ENCODE peak calls at places on chromosomes 3 and 15, in eight cellular contexts. One of them, this sample, is unnamed.

GRCh38 chr3:127217594-127218456 is 24.9 kb downstream of the PRR23E start:
- DNase-seq in activated CD4-positive, alpha-beta T cell treated with anti-CD3 and anti-CD28 coated beads, Interleukin-2, amount 50 U/mL, for 1 hour: no peak
- DNase-seq in islet precursor cell: no peak
- DNase-seq in effector CD4-positive, alpha-beta T cell: no peak
- DNase-seq in EL: peak; percentile 58
- DNase-seq in fibroblast of gingiva: peak; percentile 50
- DNase-seq in ACHN: no peak
- DNase-seq in activated CD8-positive, alpha-beta memory T cell treated with anti-CD3 and anti-CD28 coated beads for 48 hours: no peak
- DNase-seq in this sample: no peak

GRCh38 chr15:69164807-69165636 is 4.6 kb downstream of the GLCE start:
- DNase-seq in effector CD4-positive, alpha-beta T cell: no peak
- DNase-seq in activated CD8-positive, alpha-beta memory T cell treated with anti-CD3 and anti-CD28 coated beads for 48 hours: no peak
- DNase-seq in ACHN: no peak
- DNase-seq in islet precursor cell: no peak
- DNase-seq in activated CD4-positive, alpha-beta T cell treated with anti-CD3 and anti-CD28 coated beads, Interleukin-2, amount 50 U/mL, for 1 hour: no peak
- DNase-seq in fibroblast of gingiva: no peak
- DNase-seq in EL: peak; percentile 65
- DNase-seq in this sample: no peak

GRCh38 chr3:105686324-105686897 is 182.4 kb downstream of the CBLB start:
- DNase-seq in effector CD4-positive, alpha-beta T cell: no peak
- DNase-seq in ACHN: peak; percentile 43
- DNase-seq in activated CD8-positive, alpha-beta memory T cell treated with anti-CD3 and anti-CD28 coated beads for 48 hours: no peak
- DNase-seq in fibroblast of gingiva: peak; percentile 16
- DNase-seq in islet precursor cell: no peak
- DNase-seq in activated CD4-positive, alpha-beta T cell treated with anti-CD3 and anti-CD28 coated beads, Interleukin-2, amount 50 U/mL, for 1 hour: no peak
- DNase-seq in EL: peak; percentile 8
- DNase-seq in this sample: no peak

GRCh38 chr3:152257246-152258074 is 11.3 kb upstream of the MBNL1 start:
- DNase-seq in EL: no peak
- DNase-seq in effector CD4-positive, alpha-beta T cell: no peak
- DNase-seq in activated CD4-positive, alpha-beta T cell treated with anti-CD3 and anti-CD28 coated beads, Interleukin-2, amount 50 U/mL, for 1 hour: no peak
- DNase-seq in islet precursor cell: no peak
- DNase-seq in activated CD8-positive, alpha-beta memory T cell treated with anti-CD3 and anti-CD28 coated beads for 48 hours: no peak
- DNase-seq in ACHN: no peak
- DNase-seq in fibroblast of gingiva: no peak
- DNase-seq in this sample: no peak

GRCh38 chr3:195249858-195250464 is 21.0 kb downstream of the XXYLT1 start:
- DNase-seq in effector CD4-positive, alpha-beta T cell: no peak
- DNase-seq in ACHN: no peak
- DNase-seq in islet precursor cell: peak; percentile 40
- DNase-seq in EL: no peak
- DNase-seq in fibroblast of gingiva: no peak
- DNase-seq in activated CD8-positive, alpha-beta memory T cell treated with anti-CD3 and anti-CD28 coated beads for 48 hours: no peak
- DNase-seq in activated CD4-positive, alpha-beta T cell treated with anti-CD3 and anti-CD28 coated beads, Interleukin-2, amount 50 U/mL, for 1 hour: no peak
- DNase-seq in this sample: no peak

GRCh38 chr3:60579734-60580133 is 671.5 kb downstream of the FHIT start:
- DNase-seq in effector CD4-positive, alpha-beta T cell: no peak
- DNase-seq in islet precursor cell: peak; percentile 87
- DNase-seq in activated CD8-positive, alpha-beta memory T cell treated with anti-CD3 and anti-CD28 coated beads for 48 hours: no peak
- DNase-seq in activated CD4-positive, alpha-beta T cell treated with anti-CD3 and anti-CD28 coated beads, Interleukin-2, amount 50 U/mL, for 1 hour: no peak
- DNase-seq in EL: peak; percentile 4
- DNase-seq in fibroblast of gingiva: no peak
- DNase-seq in ACHN: peak; percentile 71
- DNase-seq in this sample: no peak

GRCh38 chr3:189868061-189868460 is 236.9 kb downstream of the TP63 start:
- DNase-seq in ACHN: no peak
- DNase-seq in islet precursor cell: no peak
- DNase-seq in activated CD4-positive, alpha-beta T cell treated with anti-CD3 and anti-CD28 coated beads, Interleukin-2, amount 50 U/mL, for 1 hour: no peak
- DNase-seq in activated CD8-positive, alpha-beta memory T cell treated with anti-CD3 and anti-CD28 coated beads for 48 hours: no peak
- DNase-seq in fibroblast of gingiva: no peak
- DNase-seq in EL: no peak
- DNase-seq in effector CD4-positive, alpha-beta T cell: no peak
- DNase-seq in this sample: no peak

GRCh38 chr15:51731549-51732267 is 5.7 kb downstream of the LYSMD2 start:
- DNase-seq in EL: peak; percentile 56
- DNase-seq in fibroblast of gingiva: peak; percentile 49
- DNase-seq in effector CD4-positive, alpha-beta T cell: peak; percentile 19
- DNase-seq in activated CD8-positive, alpha-beta memory T cell treated with anti-CD3 and anti-CD28 coated beads for 48 hours: no peak
- DNase-seq in islet precursor cell: no peak
- DNase-seq in ACHN: peak; percentile 57
- DNase-seq in activated CD4-positive, alpha-beta T cell treated with anti-CD3 and anti-CD28 coated beads, Interleukin-2, amount 50 U/mL, for 1 hour: no peak
- DNase-seq in this sample: peak; percentile 36

GRCh38 chr3:132626955-132627354 is 29.9 kb downstream of the ACKR4 start:
- DNase-seq in effector CD4-positive, alpha-beta T cell: no peak
- DNase-seq in islet precursor cell: peak; percentile 71
- DNase-seq in activated CD8-positive, alpha-beta memory T cell treated with anti-CD3 and anti-CD28 coated beads for 48 hours: no peak
- DNase-seq in ACHN: no peak
- DNase-seq in activated CD4-positive, alpha-beta T cell treated with anti-CD3 and anti-CD28 coated beads, Interleukin-2, amount 50 U/mL, for 1 hour: no peak
- DNase-seq in EL: no peak
- DNase-seq in fibroblast of gingiva: no peak
- DNase-seq in this sample: no peak

GRCh38 chr3:120416868-120417267 is 33.9 kb downstream of the FSTL1 start:
- DNase-seq in fibroblast of gingiva: no peak
- DNase-seq in islet precursor cell: no peak
- DNase-seq in EL: no peak
- DNase-seq in activated CD4-positive, alpha-beta T cell treated with anti-CD3 and anti-CD28 coated beads, Interleukin-2, amount 50 U/mL, for 1 hour: no peak
- DNase-seq in effector CD4-positive, alpha-beta T cell: no peak
- DNase-seq in ACHN: no peak
- DNase-seq in activated CD8-positive, alpha-beta memory T cell treated with anti-CD3 and anti-CD28 coated beads for 48 hours: no peak
- DNase-seq in this sample: no peak

GRCh38 chr3:188624384-188624783 is 470.4 kb downstream of the LPP start:
- DNase-seq in EL: peak; percentile 57
- DNase-seq in activated CD4-positive, alpha-beta T cell treated with anti-CD3 and anti-CD28 coated beads, Interleukin-2, amount 50 U/mL, for 1 hour: no peak
- DNase-seq in ACHN: no peak
- DNase-seq in fibroblast of gingiva: peak; percentile 92
- DNase-seq in effector CD4-positive, alpha-beta T cell: no peak
- DNase-seq in activated CD8-positive, alpha-beta memory T cell treated with anti-CD3 and anti-CD28 coated beads for 48 hours: no peak
- DNase-seq in islet precursor cell: no peak
- DNase-seq in this sample: no peak

GRCh38 chr3:194166682-194167479 is 30.9 kb downstream of the HES1 start:
- DNase-seq in EL: no peak
- DNase-seq in activated CD8-positive, alpha-beta memory T cell treated with anti-CD3 and anti-CD28 coated beads for 48 hours: no peak
- DNase-seq in ACHN: no peak
- DNase-seq in activated CD4-positive, alpha-beta T cell treated with anti-CD3 and anti-CD28 coated beads, Interleukin-2, amount 50 U/mL, for 1 hour: no peak
- DNase-seq in islet precursor cell: peak; percentile 57
- DNase-seq in effector CD4-positive, alpha-beta T cell: no peak
- DNase-seq in fibroblast of gingiva: no peak
- DNase-seq in this sample: no peak

GRCh38 chr3:149554826-149555225 is 80.3 kb downstream of the TM4SF4 start:
- DNase-seq in activated CD4-positive, alpha-beta T cell treated with anti-CD3 and anti-CD28 coated beads, Interleukin-2, amount 50 U/mL, for 1 hour: no peak
- DNase-seq in islet precursor cell: no peak
- DNase-seq in ACHN: peak; percentile 49
- DNase-seq in effector CD4-positive, alpha-beta T cell: no peak
- DNase-seq in activated CD8-positive, alpha-beta memory T cell treated with anti-CD3 and anti-CD28 coated beads for 48 hours: no peak
- DNase-seq in fibroblast of gingiva: peak; percentile 61
- DNase-seq in EL: peak; percentile 72
- DNase-seq in this sample: no peak

GRCh38 chr3:30689202-30689641 is 82.8 kb downstream of the TGFBR2 start:
- DNase-seq in EL: peak; percentile 70
- DNase-seq in effector CD4-positive, alpha-beta T cell: no peak
- DNase-seq in activated CD4-positive, alpha-beta T cell treated with anti-CD3 and anti-CD28 coated beads, Interleukin-2, amount 50 U/mL, for 1 hour: no peak
- DNase-seq in ACHN: no peak
- DNase-seq in islet precursor cell: peak; percentile 81
- DNase-seq in activated CD8-positive, alpha-beta memory T cell treated with anti-CD3 and anti-CD28 coated beads for 48 hours: no peak
- DNase-seq in fibroblast of gingiva: no peak
- DNase-seq in this sample: no peak

GRCh38 chr15:31379577-31379976 is 52.9 kb downstream of the KLF13 start:
- DNase-seq in effector CD4-positive, alpha-beta T cell: no peak
- DNase-seq in EL: no peak
- DNase-seq in fibroblast of gingiva: no peak
- DNase-seq in ACHN: no peak
- DNase-seq in islet precursor cell: no peak
- DNase-seq in activated CD8-positive, alpha-beta memory T cell treated with anti-CD3 and anti-CD28 coated beads for 48 hours: no peak
- DNase-seq in activated CD4-positive, alpha-beta T cell treated with anti-CD3 and anti-CD28 coated beads, Interleukin-2, amount 50 U/mL, for 1 hour: no peak
- DNase-seq in this sample: no peak